ENCODE peak calls at places on chromosomes 4 and X, in seven cellular contexts. B is tibial nerve, I is ovary, R is A673, U is pancreas, A is esophagus muscularis mucosa, T is H9. Y is an unnamed sample.

GRCh38 chr4:107578321-107578720 is 141.7 kb downstream of the PAPSS1 start:
- DNase-seq in B (no peak), I (no peak), R (no peak), U (no peak), A (no peak), T (no peak), Y (no peak)

GRCh38 chr4:55184600-55185523 is 59.5 kb upstream of the KDR start:
- DNase-seq in B (peak; percentile 8), I (no peak), R (no peak), U (no peak), A (no peak), T (peak; percentile 68), Y (no peak)

GRCh38 chrX:39854772-39855747 is 242.7 kb downstream of the BCOR start:
- DNase-seq in B (no peak), I (no peak), R (no peak), U (no peak), A (no peak), T (no peak), Y (no peak)

GRCh38 chrX:141176586-141177451 is at the start of gene LDOC1:
- DNase-seq in B (peak; percentile 56), I (peak; percentile 89), R (no peak), U (peak; percentile 90), A (peak; percentile 92), T (peak; percentile 90), Y (no peak)

GRCh38 chr4:57119054-57119651 is 9.0 kb upstream of the IGFBP7 start:
- DNase-seq in B (peak; percentile 45), I (peak; percentile 73), R (peak; percentile 44), U (no peak), A (no peak), T (no peak), Y (no peak)

GRCh38 chr4:158825443-158826036 is 56.7 kb downstream of the FNIP2 start:
- DNase-seq in B (no peak), I (no peak), R (no peak), U (no peak), A (no peak), T (no peak), Y (no peak)

GRCh38 chr4:150518559-150518958 is 63.4 kb upstream of the MAB21L2 start:
- DNase-seq in B (no peak), I (no peak), R (no peak), U (no peak), A (no peak), T (no peak), Y (no peak)

GRCh38 chr4:15690020-15690809 is 8.6 kb downstream of the FAM200B start:
- DNase-seq in B (no peak), I (no peak), R (peak; percentile 89), U (no peak), A (no peak), T (no peak), Y (no peak)

GRCh38 chr4:110826656-110827055 is 203.8 kb upstream of the PITX2 start:
- DNase-seq in B (no peak), I (no peak), R (no peak), U (no peak), A (no peak), T (no peak), Y (no peak)

GRCh38 chrX:103063191-103063845 is 653 bp downstream of the BEX1 start:
- DNase-seq in B (no peak), I (peak; percentile 31), R (peak; percentile 53), U (no peak), A (no peak), T (peak; percentile 53), Y (no peak)

GRCh38 chr4:37139987-37140386 is 104.6 kb upstream of the NWD2 start:
- DNase-seq in B (no peak), I (no peak), R (no peak), U (no peak), A (no peak), T (no peak), Y (no peak)

GRCh38 chr4:90137545-90137944 is 10.4 kb downstream of the CCSER1 start:
- DNase-seq in B (no peak), I (no peak), R (no peak), U (no peak), A (no peak), T (no peak), Y (no peak)

GRCh38 chr4:3791910-3792542 is 25.8 kb downstream of the ADRA2C start:
- DNase-seq in B (no peak), I (no peak), R (peak; percentile 48), U (peak; percentile 86), A (no peak), T (peak; percentile 89), Y (no peak)

GRCh38 chr4:33722800-33723511 is 2521.4 kb downstream of the ARAP2 start:
- DNase-seq in B (no peak), I (no peak), R (peak; percentile 7), U (no peak), A (no peak), T (no peak), Y (no peak)

GRCh38 chrX:17397074-17397473 is 22.1 kb downstream of the NHS start:
- DNase-seq in B (no peak), I (no peak), R (no peak), U (no peak), A (no peak), T (no peak), Y (no peak)

GRCh38 chrX:140502491-140503229 is 2.2 kb downstream of the SOX3 start:
- DNase-seq in B (no peak), I (no peak), R (no peak), U (no peak), A (no peak), T (no peak), Y (no peak)

GRCh38 chrX:2689773-2690666 is 1.1 kb upstream of the CD99 start:
- DNase-seq in B (no peak), I (peak; percentile 48), R (no peak), U (peak; percentile 81), A (no peak), T (no peak), Y (no peak)

GRCh38 chr4:41844327-41844726 is 90.9 kb upstream of the TMEM33 start:
- DNase-seq in B (no peak), I (no peak), R (no peak), U (no peak), A (no peak), T (no peak), Y (no peak)

GRCh38 chr4:143035661-143036060 is 149.1 kb upstream of the USP38 start:
- DNase-seq in B (no peak), I (no peak), R (no peak), U (no peak), A (no peak), T (no peak), Y (no peak)

GRCh38 chr4:153929651-153930050 is 140.8 kb upstream of the SFRP2 start:
- DNase-seq in B (no peak), I (no peak), R (no peak), U (no peak), A (no peak), T (no peak), Y (no peak)

GRCh38 chr4:26404597-26405323 is 83.9 kb downstream of the RBPJ start:
- DNase-seq in B (no peak), I (no peak), R (peak; percentile 38), U (no peak), A (no peak), T (no peak), Y (no peak)

GRCh38 chr4:26402458-26402857 is 81.6 kb downstream of the RBPJ start:
- DNase-seq in B (no peak), I (no peak), R (no peak), U (no peak), A (no peak), T (no peak), Y (no peak)

GRCh38 chr4:26397086-26397485 is 76.3 kb downstream of the RBPJ start:
- DNase-seq in B (no peak), I (no peak), R (no peak), U (no peak), A (no peak), T (no peak), Y (no peak)

DNA sequence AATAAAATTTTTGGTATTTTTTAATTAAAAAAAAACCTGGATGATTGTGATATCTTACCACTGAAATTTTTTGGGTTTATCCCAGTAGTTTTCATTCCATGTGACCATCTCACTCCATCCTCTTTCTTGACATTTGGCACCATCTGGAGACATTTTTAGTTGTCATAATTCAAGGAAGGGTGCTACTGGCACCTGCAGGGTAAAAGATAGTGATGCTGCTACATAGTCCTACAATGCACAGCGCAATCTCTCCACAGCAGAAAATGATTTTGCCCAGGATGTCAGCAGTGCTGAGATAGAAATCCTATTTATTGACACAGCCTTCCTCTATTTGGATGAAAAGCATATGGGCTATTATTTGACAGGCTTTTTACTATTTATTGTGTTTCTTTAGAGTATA is 79.3 kb downstream of the RBPJ start:
- DNase-seq in B (no peak), I (no peak), R (no peak), U (no peak), A (no peak), T (no peak), Y (no peak)
- H3K4me1 ChIP-seq in B (peaks cover 13% of the 10 kb centered on the region), I (peaks cover 3% of the 10 kb centered on the region), R (no peaks in the 10 kb centered on the region), U (no peaks in the 10 kb centered on the region), A (peaks cover 29% of the 10 kb centered on the region), T (peaks cover 2% of the 10 kb centered on the region), Y (peaks cover 18% of the 10 kb centered on the region)

DNA sequence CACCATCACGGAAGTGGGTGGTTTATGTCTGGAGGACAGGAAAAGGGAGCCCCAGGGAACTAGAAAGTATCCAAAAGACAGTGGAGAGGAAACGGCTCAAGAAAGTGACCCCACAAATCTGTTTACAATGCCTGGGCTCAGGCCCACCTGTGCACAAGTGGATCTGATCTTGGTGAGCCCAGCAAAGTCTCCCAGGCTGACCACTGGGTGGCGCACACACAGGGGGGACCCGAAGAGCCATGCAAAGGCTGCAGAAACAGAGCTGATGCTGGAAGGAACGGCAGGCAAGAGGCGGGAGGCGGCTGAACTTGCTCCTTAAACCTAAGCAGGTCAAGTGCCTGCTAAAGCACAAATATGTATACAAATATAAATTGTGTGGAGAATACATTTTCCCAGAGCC is 9.6 kb downstream of the HAUS7 start:
- DNase-seq in B (no peak), I (peak; percentile 62), R (peak; percentile 61), U (peak; percentile 78), A (no peak), T (peak; percentile 72), Y (no peak)
- TF ChIP-seq CTCF in B (peak; percentile 45), I (peak; percentile 19), R (peak; percentile 86), U (peak; percentile 29), A (peak; percentile 30), T (peak; percentile 75), Y (peak; percentile 54)

GRCh38 chr4:78566834-78567501 is 15.4 kb downstream of the ANXA3 start:
- DNase-seq in B (no peak), I (no peak), R (no peak), U (no peak), A (no peak), T (no peak), Y (no peak)

GRCh38 chr4:78567502-78568075 is 16.0 kb downstream of the ANXA3 start:
- DNase-seq in B (no peak), I (no peak), R (no peak), U (no peak), A (no peak), T (no peak), Y (no peak)

GRCh38 chr4:78568640-78569261 is 17.2 kb downstream of the ANXA3 start:
- DNase-seq in B (no peak), I (no peak), R (no peak), U (no peak), A (no peak), T (no peak), Y (no peak)

GRCh38 chr4:78562687-78563086 is 11.1 kb downstream of the ANXA3 start:
- DNase-seq in B (no peak), I (no peak), R (no peak), U (no peak), A (no peak), T (no peak), Y (no peak)

GRCh38 chr4:78565971-78566372 is 14.4 kb downstream of the ANXA3 start:
- DNase-seq in B (no peak), I (no peak), R (no peak), U (no peak), A (no peak), T (no peak), Y (no peak)
- H3K4me1 ChIP-seq in B (peaks cover 76% of the 10 kb centered on the region), I (peaks cover 2% of the 10 kb centered on the region), R (no peaks in the 10 kb centered on the region), U (peaks cover 27% of the 10 kb centered on the region), A (peaks cover 97% of the 10 kb centered on the region), T (peaks cover 13% of the 10 kb centered on the region), Y (no peaks in the 10 kb centered on the region)

GRCh38 chrX:153924149-153924861 is 1.8 kb downstream of the ARHGAP4 start:
- DNase-seq in B (no peak), I (no peak), R (peak; percentile 81), U (no peak), A (no peak), T (no peak), Y (no peak)
- TF ChIP-seq CTCF in B (peak; percentile 34), I (no peak), R (peak; percentile 47), U (no peak), A (peak; percentile 18), T (peak; percentile 34), Y (peak; percentile 6)